ENCODE peak calls at places on chromosomes 16 and 17, in four cellular contexts. O is effector CD4-positive, alpha-beta T cell; D is fibroblast of mammary gland; F is CD4-positive, alpha-beta memory T cell. A is an unnamed sample.

GRCh38 chr17:56994009-56994792 is 16.3 kb downstream of the SCPEP1 start:
- DNase-seq in D (peak), O (no peak), F (no peak), A (no peak)

GRCh38 chr16:13298676-13299075 is 397.3 kb downstream of the SHISA9 start:
- DNase-seq in O (no peak), F (no peak), D (no peak), A (no peak)

GRCh38 chr17:18122991-18123753 is 14.6 kb downstream of the MYO15A start:
- DNase-seq in D (no peak), F (no peak), O (no peak), A (no peak)

GRCh38 chr17:68771867-68772515 is 170.8 kb upstream of the FAM20A start:
- DNase-seq in O (no peak), D (peak), F (peak), A (peak)

GRCh38 chr16:30413116-30413806 is 5.9 kb downstream of the ZNF771 start:
- DNase-seq in D (no peak), O (no peak), F (no peak), A (no peak)

GRCh38 chr16:46673320-46674013 is 15.5 kb downstream of the VPS35 start:
- DNase-seq in O (peak), F (peak), D (peak), A (peak)

GRCh38 chr16:49701867-49702494 is 153.9 kb downstream of the ZNF423 start:
- DNase-seq in F (no peak), D (peak), O (no peak), A (peak)

GRCh38 chr17:81712468-81713003 is 452 bp downstream of the SLC25A10 start:
- DNase-seq in F (peak), O (no peak), D (no peak), A (peak)

GRCh38 chr17:8069587-8069860 is 18.0 kb downstream of the ALOX12B start:
- DNase-seq in D (no peak), O (no peak), F (no peak), A (no peak)

GRCh38 chr17:9406046-9406631 is 169.5 kb downstream of the STX8 start:
- DNase-seq in O (no peak), F (no peak), D (no peak), A (peak)

GRCh38 chr17:74452027-74452840 is 14.2 kb upstream of the CD300A start:
- DNase-seq in F (no peak), D (peak), O (no peak), A (no peak)

GRCh38 chr17:834136-834535 is 52.0 kb downstream of the MRM3 start:
- DNase-seq in D (no peak), O (no peak), F (no peak), A (no peak)

GRCh38 chr17:73976676-73977521 is 226.6 kb upstream of the RPL38 start:
- DNase-seq in D (peak), O (no peak), F (no peak), A (no peak)

GRCh38 chr17:70394430-70394829 is 225.1 kb downstream of the KCNJ2 start:
- DNase-seq in D (no peak), F (no peak), O (no peak), A (no peak)

GRCh38 chr16:9258423-9259051 is 167.1 kb downstream of the HAPSTR1 start:
- DNase-seq in F (no peak), D (peak), O (no peak), A (no peak)

GRCh38 chr17:37301288-37301687 is 74.5 kb upstream of the C17orf78 start:
- DNase-seq in F (no peak), D (peak), O (no peak), A (peak)

A was measured in mesenchymal stem cell.